ENCODE peak calls at places on chromosomes 1 and 21, in six cellular contexts. G is CD8-positive, alpha-beta memory T cell; X is left cardiac atrium; D is skeletal muscle cell; L is HCEC 1CT; U is MM.1S. A is an unnamed sample.

GRCh38 chr1:17603091-17603841 is 63.8 kb downstream of the ARHGEF10L start:
- DNase-seq in X (no peak), G (no peak), D (no peak), U (no peak), L (no peak), A (no peak)

GRCh38 chr21:42513985-42514882 is 582 bp downstream of the SLC37A1 start:
- DNase-seq in L (no peak), U (no peak), D (no peak), G (peak; percentile 38), X (peak; percentile 62), A (peak; percentile 77)

GRCh38 chr1:26126321-26127084 is 14.9 kb downstream of the PDIK1L start:
- DNase-seq in D (no peak), X (no peak), L (no peak), G (no peak), U (peak; percentile 93), A (no peak)

GRCh38 chr1:110053557-110054428 is 16.7 kb downstream of the ALX3 start:
- DNase-seq in L (no peak), D (no peak), X (peak; percentile 63), G (peak; percentile 57), U (peak; percentile 9), A (no peak)

GRCh38 chr1:204292733-204293132 is 67.0 kb downstream of the PLEKHA6 start:
- DNase-seq in L (no peak), U (no peak), X (no peak), G (no peak), D (no peak), A (no peak)

GRCh38 chr1:23122023-23122738 is 46.5 kb downstream of the LUZP1 start:
- DNase-seq in D (no peak), L (peak; percentile 17), X (no peak), G (no peak), U (no peak), A (peak; percentile 72)

GRCh38 chr1:12014141-12014981 is 4.9 kb upstream of the MIIP start:
- DNase-seq in G (no peak), X (no peak), U (no peak), L (no peak), D (no peak), A (no peak)

GRCh38 chr1:56477164-56478111 is 101.9 kb downstream of the PLPP3 start:
- DNase-seq in D (no peak), U (no peak), X (peak; percentile 76), L (peak; percentile 50), G (no peak), A (peak; percentile 78)

GRCh38 chr1:22340873-22341272 is 110.8 kb upstream of the ZBTB40 start:
- DNase-seq in X (no peak), D (no peak), U (no peak), L (no peak), G (no peak), A (no peak)

GRCh38 chr1:29670752-29671151 is 434.4 kb downstream of the PTPRU start:
- DNase-seq in U (no peak), G (no peak), L (no peak), X (no peak), D (no peak), A (peak; percentile 52)

GRCh38 chr1:234925440-234926251 is 203.0 kb downstream of the TOMM20 start:
- DNase-seq in U (peak; percentile 15), X (no peak), G (no peak), L (peak; percentile 99), D (peak; percentile 98), A (peak; percentile 71)

GRCh38 chr1:39413902-39414528 is 77.4 kb upstream of the BMP8A start:
- DNase-seq in L (no peak), X (no peak), U (no peak), G (no peak), D (no peak), A (no peak)

GRCh38 chr1:32094721-32095521 is 12.9 kb upstream of the KPNA6 start:
- DNase-seq in L (no peak), D (no peak), G (no peak), U (no peak), X (no peak), A (no peak)

GRCh38 chr1:192477630-192478029 is 97.9 kb upstream of the RGS1 start:
- DNase-seq in G (no peak), U (peak; percentile 67), D (no peak), X (no peak), L (peak; percentile 69), A (no peak)

GRCh38 chr1:145858238-145858936 is 494 bp downstream of the PIAS3 start:
- DNase-seq in L (peak; percentile 14), U (peak; percentile 61), G (peak; percentile 61), X (peak; percentile 61), D (no peak), A (peak; percentile 81)

GRCh38 chr1:204550926-204551325 is 34.7 kb downstream of the MDM4 start:
- DNase-seq in X (no peak), D (no peak), L (no peak), U (no peak), G (no peak), A (no peak)